ENCODE peak calls at places on chromosomes 2 and 18, in nine cellular contexts. One of them, this sample, is unnamed.

GRCh38 chr2:170405326-170405725 is 227.4 kb downstream of the MYO3B start:
- DNase-seq in tibial nerve: no peak
- DNase-seq in astrocyte: no peak
- DNase-seq in fibroblast of mammary gland: no peak
- DNase-seq in neural progenitor cell: no peak
- DNase-seq in right lobe of liver: no peak
- DNase-seq in prostate gland: no peak
- DNase-seq in fibroblast of the aortic adventitia: no peak
- DNase-seq in HepG2: no peak
- DNase-seq in this sample: no peak

GRCh38 chr2:150620860-150621259 is 133.4 kb upstream of the RND3 start:
- DNase-seq in tibial nerve: no peak
- DNase-seq in astrocyte: peak; percentile 39
- DNase-seq in fibroblast of mammary gland: peak; percentile 81
- DNase-seq in neural progenitor cell: no peak
- DNase-seq in right lobe of liver: no peak
- DNase-seq in prostate gland: no peak
- DNase-seq in fibroblast of the aortic adventitia: peak; percentile 55
- DNase-seq in HepG2: no peak
- DNase-seq in this sample: peak; percentile 65

GRCh38 chr2:146853741-146854444 is 990.9 kb upstream of the ACVR2A start:
- DNase-seq in tibial nerve: no peak
- DNase-seq in astrocyte: peak; percentile 54
- DNase-seq in fibroblast of mammary gland: peak; percentile 64
- DNase-seq in neural progenitor cell: no peak
- DNase-seq in right lobe of liver: no peak
- DNase-seq in prostate gland: no peak
- DNase-seq in fibroblast of the aortic adventitia: peak; percentile 32
- DNase-seq in HepG2: no peak
- DNase-seq in this sample: peak; percentile 20

GRCh38 chr2:177551989-177552413 is 159.4 kb downstream of the AGPS start:
- DNase-seq in tibial nerve: no peak
- DNase-seq in astrocyte: no peak
- DNase-seq in fibroblast of mammary gland: peak; percentile 17
- DNase-seq in neural progenitor cell: no peak
- DNase-seq in right lobe of liver: peak; percentile 58
- DNase-seq in prostate gland: peak; percentile 8
- DNase-seq in fibroblast of the aortic adventitia: peak; percentile 23
- DNase-seq in HepG2: no peak
- DNase-seq in this sample: no peak

GRCh38 chr2:98020992-98021713 is 25.4 kb upstream of the TMEM131 start:
- DNase-seq in tibial nerve: no peak
- DNase-seq in astrocyte: no peak
- DNase-seq in fibroblast of mammary gland: no peak
- DNase-seq in neural progenitor cell: peak; percentile 48
- DNase-seq in right lobe of liver: no peak
- DNase-seq in prostate gland: no peak
- DNase-seq in fibroblast of the aortic adventitia: no peak
- DNase-seq in HepG2: no peak
- DNase-seq in this sample: no peak

GRCh38 chr2:15730545-15731212 is 139.0 kb downstream of the DDX1 start:
- DNase-seq in tibial nerve: peak; percentile 93
- DNase-seq in astrocyte: peak; percentile 95
- DNase-seq in fibroblast of mammary gland: peak; percentile 97
- DNase-seq in neural progenitor cell: no peak
- DNase-seq in right lobe of liver: peak; percentile 94
- DNase-seq in prostate gland: peak; percentile 68
- DNase-seq in fibroblast of the aortic adventitia: peak; percentile 94
- DNase-seq in HepG2: peak; percentile 80
- DNase-seq in this sample: peak; percentile 98

GRCh38 chr2:8714283-8714682 is 32.4 kb downstream of the ID2 start:
- DNase-seq in tibial nerve: no peak
- DNase-seq in astrocyte: no peak
- DNase-seq in fibroblast of mammary gland: no peak
- DNase-seq in neural progenitor cell: no peak
- DNase-seq in right lobe of liver: no peak
- DNase-seq in prostate gland: no peak
- DNase-seq in fibroblast of the aortic adventitia: no peak
- DNase-seq in HepG2: no peak
- DNase-seq in this sample: no peak

GRCh38 chr18:51988277-51988676 is 351.7 kb upstream of the DCC start:
- DNase-seq in tibial nerve: no peak
- DNase-seq in astrocyte: no peak
- DNase-seq in fibroblast of mammary gland: no peak
- DNase-seq in neural progenitor cell: peak; percentile 59
- DNase-seq in right lobe of liver: no peak
- DNase-seq in prostate gland: no peak
- DNase-seq in fibroblast of the aortic adventitia: no peak
- DNase-seq in HepG2: no peak
- DNase-seq in this sample: no peak

GRCh38 chr2:143193121-143193520 is 63.9 kb downstream of the ARHGAP15 start:
- DNase-seq in tibial nerve: no peak
- DNase-seq in astrocyte: no peak
- DNase-seq in fibroblast of mammary gland: no peak
- DNase-seq in neural progenitor cell: no peak
- DNase-seq in right lobe of liver: no peak
- DNase-seq in prostate gland: no peak
- DNase-seq in fibroblast of the aortic adventitia: no peak
- DNase-seq in HepG2: no peak
- DNase-seq in this sample: no peak

GRCh38 chr2:2528801-2529200 is 197.7 kb upstream of the MYT1L start:
- DNase-seq in tibial nerve: no peak
- DNase-seq in astrocyte: no peak
- DNase-seq in fibroblast of mammary gland: no peak
- DNase-seq in neural progenitor cell: no peak
- DNase-seq in right lobe of liver: no peak
- DNase-seq in prostate gland: no peak
- DNase-seq in fibroblast of the aortic adventitia: no peak
- DNase-seq in HepG2: no peak
- DNase-seq in this sample: no peak

GRCh38 chr2:45000341-45000901 is 8.8 kb downstream of the SIX2 start:
- DNase-seq in tibial nerve: no peak
- DNase-seq in astrocyte: no peak
- DNase-seq in fibroblast of mammary gland: no peak
- DNase-seq in neural progenitor cell: peak; percentile 80
- DNase-seq in right lobe of liver: no peak
- DNase-seq in prostate gland: no peak
- DNase-seq in fibroblast of the aortic adventitia: no peak
- DNase-seq in HepG2: no peak
- DNase-seq in this sample: no peak

GRCh38 chr2:54966165-54966819 is 84.0 kb downstream of the RTN4 start:
- DNase-seq in tibial nerve: no peak
- DNase-seq in astrocyte: no peak
- DNase-seq in fibroblast of mammary gland: no peak
- DNase-seq in neural progenitor cell: no peak
- DNase-seq in right lobe of liver: no peak
- DNase-seq in prostate gland: no peak
- DNase-seq in fibroblast of the aortic adventitia: no peak
- DNase-seq in HepG2: no peak
- DNase-seq in this sample: no peak

GRCh38 chr2:195674491-195675226 is 17.6 kb downstream of the SLC39A10 start:
- DNase-seq in tibial nerve: no peak
- DNase-seq in astrocyte: peak; percentile 70
- DNase-seq in fibroblast of mammary gland: peak; percentile 76
- DNase-seq in neural progenitor cell: no peak
- DNase-seq in right lobe of liver: no peak
- DNase-seq in prostate gland: no peak
- DNase-seq in fibroblast of the aortic adventitia: peak; percentile 18
- DNase-seq in HepG2: no peak
- DNase-seq in this sample: peak; percentile 37

GRCh38 chr2:195675783-195676427 is 18.9 kb downstream of the SLC39A10 start:
- DNase-seq in tibial nerve: no peak
- DNase-seq in astrocyte: no peak
- DNase-seq in fibroblast of mammary gland: no peak
- DNase-seq in neural progenitor cell: no peak
- DNase-seq in right lobe of liver: no peak
- DNase-seq in prostate gland: no peak
- DNase-seq in fibroblast of the aortic adventitia: no peak
- DNase-seq in HepG2: no peak
- DNase-seq in this sample: no peak

GRCh38 chr2:195671563-195671962 is 14.5 kb downstream of the SLC39A10 start:
- DNase-seq in tibial nerve: no peak
- DNase-seq in astrocyte: no peak
- DNase-seq in fibroblast of mammary gland: no peak
- DNase-seq in neural progenitor cell: no peak
- DNase-seq in right lobe of liver: no peak
- DNase-seq in prostate gland: no peak
- DNase-seq in fibroblast of the aortic adventitia: peak; percentile 11
- DNase-seq in HepG2: no peak
- DNase-seq in this sample: no peak

GRCh38 chr2:195677290-195677689 is 20.3 kb downstream of the SLC39A10 start:
- DNase-seq in tibial nerve: no peak
- DNase-seq in astrocyte: no peak
- DNase-seq in fibroblast of mammary gland: no peak
- DNase-seq in neural progenitor cell: no peak
- DNase-seq in right lobe of liver: no peak
- DNase-seq in prostate gland: no peak
- DNase-seq in fibroblast of the aortic adventitia: no peak
- DNase-seq in HepG2: no peak
- DNase-seq in this sample: no peak

DNA sequence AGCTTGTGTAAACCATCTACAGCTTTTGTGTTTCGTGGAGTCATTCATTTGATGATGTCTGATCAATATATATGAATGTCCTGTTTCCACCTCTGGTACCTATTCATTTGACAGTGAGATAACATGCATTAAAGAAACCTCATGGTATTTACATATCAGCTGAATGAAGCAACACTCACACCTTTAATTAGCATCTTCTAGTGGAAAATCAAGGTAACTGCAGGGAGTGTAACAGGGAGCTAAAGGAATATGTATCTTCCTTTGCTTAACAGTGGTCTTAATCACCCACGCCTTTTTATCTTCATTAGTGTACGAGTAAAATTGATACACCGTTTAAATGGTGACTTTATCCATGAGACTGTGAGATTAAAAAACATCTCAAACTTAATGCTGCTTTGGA is 15.6 kb downstream of the SLC39A10 start:
- DNase-seq in tibial nerve: no peak
- DNase-seq in astrocyte: no peak
- DNase-seq in fibroblast of mammary gland: no peak
- DNase-seq in neural progenitor cell: no peak
- DNase-seq in right lobe of liver: no peak
- DNase-seq in prostate gland: no peak
- DNase-seq in fibroblast of the aortic adventitia: no peak
- DNase-seq in HepG2: no peak
- DNase-seq in this sample: no peak
- TF ChIP-seq CTCF in tibial nerve: no peak
- TF ChIP-seq CTCF in astrocyte: no peak
- TF ChIP-seq CTCF in fibroblast of mammary gland: peak; percentile 15
- TF ChIP-seq CTCF in neural progenitor cell: peak; percentile 23
- TF ChIP-seq CTCF in right lobe of liver: peak; percentile 7
- TF ChIP-seq CTCF in prostate gland: no peak
- TF ChIP-seq CTCF in fibroblast of the aortic adventitia: peak; percentile 13
- TF ChIP-seq CTCF in HepG2: no peak
- TF ChIP-seq CTCF in this sample: no peak

DNA sequence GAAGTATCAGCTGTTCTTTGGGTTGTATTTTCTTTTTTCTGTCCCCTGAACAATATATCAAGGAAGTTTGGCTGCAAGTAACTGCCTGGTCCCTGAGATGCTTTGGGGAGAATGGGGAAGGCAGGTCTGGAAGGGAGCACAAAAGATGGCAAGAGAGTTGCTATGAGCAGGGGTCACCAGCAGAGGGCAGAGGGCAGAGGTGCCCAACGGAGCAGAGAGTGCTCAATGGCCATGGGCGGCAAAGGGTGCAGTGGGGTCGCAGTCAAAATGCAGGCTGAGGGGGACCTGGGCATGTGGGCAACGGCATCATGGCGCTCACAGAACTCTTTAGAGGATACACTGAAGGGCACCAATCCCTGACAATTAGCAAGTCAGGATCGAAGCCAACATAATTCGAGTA is 107.7 kb upstream of the ATP8B1 start:
- DNase-seq in tibial nerve: no peak
- DNase-seq in astrocyte: no peak
- DNase-seq in fibroblast of mammary gland: no peak
- DNase-seq in neural progenitor cell: peak; percentile 31
- DNase-seq in right lobe of liver: no peak
- DNase-seq in prostate gland: no peak
- DNase-seq in fibroblast of the aortic adventitia: no peak
- DNase-seq in HepG2: no peak
- DNase-seq in this sample: no peak
- TF ChIP-seq CTCF in tibial nerve: no peak
- TF ChIP-seq CTCF in astrocyte: no peak
- TF ChIP-seq CTCF in fibroblast of mammary gland: peak; percentile 48
- TF ChIP-seq CTCF in neural progenitor cell: peak; percentile 59
- TF ChIP-seq CTCF in right lobe of liver: peak; percentile 13
- TF ChIP-seq CTCF in prostate gland: no peak
- TF ChIP-seq CTCF in fibroblast of the aortic adventitia: peak; percentile 26
- TF ChIP-seq CTCF in HepG2: peak; percentile 61
- TF ChIP-seq CTCF in this sample: peak; percentile 39

GRCh38 chr2:240595381-240596079 is 9.0 kb downstream of the CAPN10 start:
- DNase-seq in tibial nerve: peak; percentile 7
- DNase-seq in astrocyte: no peak
- DNase-seq in fibroblast of mammary gland: no peak
- DNase-seq in neural progenitor cell: peak; percentile 61
- DNase-seq in right lobe of liver: no peak
- DNase-seq in prostate gland: no peak
- DNase-seq in fibroblast of the aortic adventitia: no peak
- DNase-seq in HepG2: peak; percentile 64
- DNase-seq in this sample: no peak
- TF ChIP-seq CTCF in tibial nerve: no peak
- TF ChIP-seq CTCF in astrocyte: no peak
- TF ChIP-seq CTCF in fibroblast of mammary gland: peak; percentile 31
- TF ChIP-seq CTCF in neural progenitor cell: peak; percentile 55
- TF ChIP-seq CTCF in right lobe of liver: peak; percentile 9
- TF ChIP-seq CTCF in prostate gland: no peak
- TF ChIP-seq CTCF in fibroblast of the aortic adventitia: no peak
- TF ChIP-seq CTCF in HepG2: peak; percentile 89
- TF ChIP-seq CTCF in this sample: peak; percentile 12

GRCh38 chr18:47594621-47595086 is 335.8 kb downstream of the SMAD2 start:
- DNase-seq in tibial nerve: peak; percentile 16
- DNase-seq in astrocyte: no peak
- DNase-seq in fibroblast of mammary gland: no peak
- DNase-seq in neural progenitor cell: no peak
- DNase-seq in right lobe of liver: no peak
- DNase-seq in prostate gland: no peak
- DNase-seq in fibroblast of the aortic adventitia: no peak
- DNase-seq in HepG2: no peak
- DNase-seq in this sample: no peak

GRCh38 chr18:47587587-47587986 is 336.1 kb upstream of the SKOR2 start:
- DNase-seq in tibial nerve: no peak
- DNase-seq in astrocyte: no peak
- DNase-seq in fibroblast of mammary gland: no peak
- DNase-seq in neural progenitor cell: no peak
- DNase-seq in right lobe of liver: peak; percentile 70
- DNase-seq in prostate gland: peak; percentile 39
- DNase-seq in fibroblast of the aortic adventitia: no peak
- DNase-seq in HepG2: no peak
- DNase-seq in this sample: no peak

GRCh38 chr18:47594063-47594462 is 336.4 kb downstream of the SMAD2 start:
- DNase-seq in tibial nerve: no peak
- DNase-seq in astrocyte: no peak
- DNase-seq in fibroblast of mammary gland: no peak
- DNase-seq in neural progenitor cell: peak; percentile 81
- DNase-seq in right lobe of liver: no peak
- DNase-seq in prostate gland: no peak
- DNase-seq in fibroblast of the aortic adventitia: no peak
- DNase-seq in HepG2: no peak
- DNase-seq in this sample: no peak

GRCh38 chr18:47595816-47596501 is 334.5 kb downstream of the SMAD2 start:
- DNase-seq in tibial nerve: no peak
- DNase-seq in astrocyte: no peak
- DNase-seq in fibroblast of mammary gland: peak; percentile 7
- DNase-seq in neural progenitor cell: peak; percentile 28
- DNase-seq in right lobe of liver: no peak
- DNase-seq in prostate gland: no peak
- DNase-seq in fibroblast of the aortic adventitia: no peak
- DNase-seq in HepG2: peak; percentile 20
- DNase-seq in this sample: no peak

GRCh38 chr18:47591429-47591828 is 339.0 kb downstream of the SMAD2 start:
- DNase-seq in tibial nerve: no peak
- DNase-seq in astrocyte: no peak
- DNase-seq in fibroblast of mammary gland: no peak
- DNase-seq in neural progenitor cell: no peak
- DNase-seq in right lobe of liver: no peak
- DNase-seq in prostate gland: no peak
- DNase-seq in fibroblast of the aortic adventitia: no peak
- DNase-seq in HepG2: no peak
- DNase-seq in this sample: no peak
- TF ChIP-seq CTCF in tibial nerve: no peak
- TF ChIP-seq CTCF in astrocyte: no peak
- TF ChIP-seq CTCF in fibroblast of mammary gland: no peak
- TF ChIP-seq CTCF in neural progenitor cell: no peak
- TF ChIP-seq CTCF in right lobe of liver: no peak
- TF ChIP-seq CTCF in prostate gland: no peak
- TF ChIP-seq CTCF in fibroblast of the aortic adventitia: no peak
- TF ChIP-seq CTCF in HepG2: no peak
- TF ChIP-seq CTCF in this sample: no peak